ENCODE peak calls at places on chromosomes 3 and 15, in six cellular contexts. B is uterus, Y is WERI-Rb-1, S is left ventricle myocardium inferior, R is BE2C, T is pancreas. X is an unnamed sample.

GRCh38 chr3:12845790-12846189 is 4.4 kb upstream of the RPL32 start:
- DNase-seq in B (no peak), Y (no peak), S (no peak), R (no peak), T (no peak), X (no peak)

GRCh38 chr15:96629501-96629900 is 299.0 kb downstream of the NR2F2 start:
- DNase-seq in B (peak; percentile 21), Y (no peak), S (peak; percentile 45), R (no peak), T (no peak), X (no peak)

GRCh38 chr3:34947849-34948248 is 691.5 kb upstream of the ARPP21 start:
- DNase-seq in B (no peak), Y (no peak), S (no peak), R (no peak), T (no peak), X (no peak)

GRCh38 chr3:41258239-41258800 is 59.0 kb downstream of the CTNNB1 start:
- DNase-seq in B (no peak), Y (no peak), S (no peak), R (no peak), T (no peak), X (no peak)

GRCh38 chr15:69132935-69133861 is 27.2 kb upstream of the GLCE start:
- DNase-seq in B (no peak), Y (peak; percentile 57), S (no peak), R (peak; percentile 73), T (no peak), X (no peak)

GRCh38 chr3:106635271-106635670 is 742.0 kb upstream of the CCDC54 start:
- DNase-seq in B (no peak), Y (no peak), S (no peak), R (no peak), T (no peak), X (no peak)

GRCh38 chr3:3998140-3998977 is 199.1 kb downstream of the LRRN1 start:
- DNase-seq in B (no peak), Y (peak; percentile 57), S (no peak), R (no peak), T (no peak), X (peak; percentile 19)

GRCh38 chr3:126013742-126014141 is 44.8 kb downstream of the ROPN1B start:
- DNase-seq in B (no peak), Y (peak; percentile 64), S (no peak), R (no peak), T (no peak), X (no peak)

GRCh38 chr3:196240424-196240823 is 24.1 kb downstream of the SLC51A start:
- DNase-seq in B (no peak), Y (no peak), S (no peak), R (no peak), T (no peak), X (no peak)

GRCh38 chr3:156448300-156448699 is 106.6 kb downstream of the SSR3 start:
- DNase-seq in B (no peak), Y (peak; percentile 36), S (no peak), R (peak; percentile 45), T (no peak), X (no peak)

GRCh38 chr3:157136647-157137387 is 23.1 kb downstream of the CCNL1 start:
- DNase-seq in B (no peak), Y (no peak), S (no peak), R (no peak), T (peak; percentile 79), X (no peak)

GRCh38 chr15:90933310-90933709 is 961 bp upstream of the HDDC3 start:
- DNase-seq in B (no peak), Y (no peak), S (no peak), R (no peak), T (no peak), X (no peak)

GRCh38 chr3:10602769-10603768 is 97.7 kb upstream of the ATP2B2 start:
- DNase-seq in B (no peak), Y (no peak), S (no peak), R (no peak), T (no peak), X (peak; percentile 19)

GRCh38 chr15:89993344-89993743 is 7.8 kb upstream of the ZNF710 start:
- DNase-seq in B (no peak), Y (no peak), S (no peak), R (no peak), T (no peak), X (no peak)

GRCh38 chr15:66770518-66771350 is 68.7 kb downstream of the SMAD6 start:
- DNase-seq in B (no peak), Y (no peak), S (no peak), R (no peak), T (no peak), X (no peak)

GRCh38 chr3:45258317-45258716 is 32.2 kb upstream of the TMEM158 start:
- DNase-seq in B (no peak), Y (no peak), S (no peak), R (no peak), T (no peak), X (no peak)

GRCh38 chr3:56183529-56183928 is 284.7 kb downstream of the ERC2 start:
- DNase-seq in B (no peak), Y (no peak), S (no peak), R (no peak), T (no peak), X (no peak)

GRCh38 chr3:130470132-130470531 is 46.8 kb upstream of the COL6A6 start:
- DNase-seq in B (no peak), Y (no peak), S (no peak), R (no peak), T (no peak), X (no peak)

GRCh38 chr3:100185847-100186246 is 71.5 kb upstream of the FILIP1L start:
- DNase-seq in B (no peak), Y (no peak), S (no peak), R (no peak), T (no peak), X (no peak)

GRCh38 chr3:155744091-155744625 is 713 bp downstream of the PLCH1 start:
- DNase-seq in B (no peak), Y (peak; percentile 85), S (peak; percentile 33), R (peak; percentile 82), T (peak; percentile 91), X (peak; percentile 34)

GRCh38 chr3:4741404-4742307 is 237.6 kb upstream of the BHLHE40 start:
- DNase-seq in B (peak; percentile 90), Y (no peak), S (no peak), R (no peak), T (no peak), X (no peak)

GRCh38 chr3:126022741-126023359 is 53.9 kb downstream of the ROPN1B start:
- DNase-seq in B (no peak), Y (peak; percentile 94), S (no peak), R (peak; percentile 28), T (no peak), X (no peak)

GRCh38 chr15:86213888-86214287 is 134.2 kb downstream of the AGBL1 start:
- DNase-seq in B (no peak), Y (no peak), S (no peak), R (no peak), T (no peak), X (no peak)

GRCh38 chr3:106176734-106177133 is 307.9 kb upstream of the CBLB start:
- DNase-seq in B (no peak), Y (no peak), S (no peak), R (no peak), T (no peak), X (peak; percentile 73)

DNA sequence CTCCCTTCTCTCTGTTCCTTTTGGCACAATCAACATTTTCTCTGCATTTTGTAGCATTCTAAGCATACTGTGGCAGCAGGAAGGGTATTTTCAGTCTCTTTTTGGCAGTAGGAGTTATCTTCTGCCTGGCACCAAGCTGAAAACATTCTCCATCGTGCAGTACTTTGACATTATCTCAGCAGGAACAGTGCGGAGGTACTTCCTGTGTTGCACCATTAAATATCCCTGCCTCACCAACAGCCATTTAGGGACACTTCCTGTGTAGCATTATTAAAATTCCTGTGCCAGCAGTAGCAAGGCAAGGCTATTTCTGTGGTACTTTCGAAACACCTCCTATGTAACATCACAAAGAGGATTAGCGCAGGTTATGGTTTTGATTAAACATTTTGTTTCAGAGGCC is 233.2 kb upstream of the SEMA6D start:
- DNase-seq in B (no peak), Y (no peak), S (no peak), R (no peak), T (no peak), X (no peak)
- H3K4me3 ChIP-seq in B (no peak overlapping the region), Y (no peak overlapping the region), S (no peak overlapping the region), R (no peak overlapping the region), T (no peak overlapping the region), X (no peak overlapping the region)

GRCh38 chr15:51931016-51931415 is 40.6 kb downstream of the LEO1 start:
- DNase-seq in B (no peak), Y (no peak), S (no peak), R (no peak), T (no peak), X (no peak)
- H3K36me3 ChIP-seq in B (no peaks in the 10 kb centered on the region), Y (peaks cover 12% of the 10 kb centered on the region), S (peaks cover 26% of the 10 kb centered on the region), R (peaks cover 2% of the 10 kb centered on the region), T (no peaks in the 10 kb centered on the region), X (peaks cover 3% of the 10 kb centered on the region)

DNA sequence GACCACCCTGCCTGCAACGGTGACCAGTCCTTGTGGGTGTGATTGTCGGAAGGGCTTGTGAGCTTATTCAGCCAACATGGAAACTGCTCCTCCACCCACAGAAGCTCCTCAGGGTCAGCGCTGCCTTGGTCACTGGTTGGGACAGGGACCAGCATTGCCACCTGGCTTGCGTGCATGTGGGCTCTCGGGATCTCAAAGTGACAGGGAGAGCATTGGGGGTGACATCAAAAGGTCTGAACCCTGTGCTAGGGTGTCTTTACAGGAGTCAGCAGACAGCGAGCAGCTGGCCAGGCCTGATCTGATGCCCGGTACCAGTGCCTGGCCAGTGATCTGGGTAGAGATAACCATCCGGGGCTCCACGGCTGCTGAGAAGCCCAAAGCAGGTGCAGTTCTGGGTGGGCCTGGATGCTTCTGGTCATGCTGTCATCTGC is 135.0 kb downstream of the NSMCE3 start:
- DNase-seq in B (no peak), Y (no peak), S (no peak), R (no peak), T (peak; percentile 40), X (no peak)
- TF ChIP-seq CTCF in B (no peak), Y (no peak), S (no peak), R (no peak), T (no peak), X (no peak)

GRCh38 chr15:57306305-57306943 is 69.9 kb upstream of the CGNL1 start:
- DNase-seq in B (peak; percentile 77), Y (peak; percentile 91), S (peak; percentile 89), R (peak; percentile 94), T (peak; percentile 94), X (peak; percentile 82)

GRCh38 chr15:57305009-57305408 is 71.3 kb upstream of the CGNL1 start:
- DNase-seq in B (no peak), Y (peak; percentile 40), S (no peak), R (no peak), T (no peak), X (no peak)

GRCh38 chr15:57307527-57308193 is 68.6 kb upstream of the CGNL1 start:
- DNase-seq in B (no peak), Y (no peak), S (no peak), R (no peak), T (no peak), X (no peak)

GRCh38 chr15:57310876-57311275 is 65.4 kb upstream of the CGNL1 start:
- DNase-seq in B (no peak), Y (no peak), S (no peak), R (no peak), T (no peak), X (no peak)

DNA sequence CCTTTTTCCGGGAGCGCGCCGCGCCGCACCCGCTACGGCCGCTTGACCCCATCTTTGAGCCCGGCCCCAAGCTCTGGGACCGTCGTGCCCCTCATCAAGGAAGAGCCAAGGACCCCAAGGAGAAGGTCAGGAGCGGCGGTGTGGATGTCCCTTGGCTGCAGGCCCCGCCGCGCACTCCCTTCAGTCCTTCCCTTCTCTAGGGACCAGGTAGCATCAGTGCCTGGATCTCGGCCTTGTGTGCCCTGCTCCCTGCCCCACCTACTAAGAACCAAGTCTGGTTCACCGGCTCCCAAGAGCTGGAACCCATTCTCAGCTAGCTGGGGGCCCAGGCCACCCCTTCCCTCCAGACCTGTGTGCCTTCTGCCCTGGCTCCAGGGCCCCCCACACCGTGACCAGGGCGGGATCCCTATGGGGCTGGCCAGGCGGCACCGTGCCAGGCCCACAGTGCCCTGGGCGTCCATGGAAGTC is 69.3 kb upstream of the CGNL1 start:
- DNase-seq in B (no peak), Y (no peak), S (no peak), R (no peak), T (no peak), X (no peak)
- H3K4me3 ChIP-seq in B (peak overlapping the region; percentile 53), Y (no peak overlapping the region), S (peak overlapping the region; percentile 70), R (peak overlapping the region; percentile 72), T (peak overlapping the region; percentile 19), X (peak overlapping the region; percentile 16)